ENCODE peak calls at places on chromosomes 4 and X, in six cellular contexts. P, R, E, J, K and S are unnamed samples.

GRCh38 chrX:45697591-45697990 is 496.9 kb upstream of the DIPK2B start:
- DNase-seq in J (no peak), E (peak; percentile 7), R (no peak), K (peak; percentile 90), P (peak; percentile 79), S (no peak)

GRCh38 chr4:41437264-41437566 is 100.7 kb upstream of the LIMCH1 start:
- DNase-seq in R (no peak), P (no peak), E (no peak), J (no peak), K (no peak), S (no peak)

GRCh38 chr4:120672558-120673147 is 249.9 kb downstream of the PRDM5 start:
- DNase-seq in K (no peak), P (no peak), J (no peak), E (no peak), R (no peak), S (no peak)

GRCh38 chr4:114286275-114286674 is 306.8 kb upstream of the ARSJ start:
- DNase-seq in K (peak; percentile 64), P (no peak), J (no peak), R (no peak), E (no peak), S (no peak)

GRCh38 chr4:40909363-40909876 is 159.7 kb downstream of the NSUN7 start:
- DNase-seq in R (no peak), P (peak; percentile 76), J (no peak), K (peak; percentile 82), E (no peak), S (peak; percentile 63)

GRCh38 chrX:47112316-47112954 is 32.1 kb downstream of the NDUFB11 start:
- DNase-seq in J (no peak), P (peak; percentile 29), R (no peak), E (no peak), K (no peak), S (no peak)

GRCh38 chr4:133137571-133137970 is 11.5 kb upstream of the PCDH10 start:
- DNase-seq in K (no peak), P (no peak), R (no peak), J (no peak), E (no peak), S (no peak)

GRCh38 chr4:53515076-53515475 is 76.2 kb downstream of the LNX1 start:
- DNase-seq in E (no peak), K (no peak), R (no peak), J (no peak), P (no peak), S (no peak)

GRCh38 chrX:94854251-94854650 is 1180.2 kb downstream of the FAM133A start:
- DNase-seq in K (no peak), J (no peak), E (no peak), R (no peak), P (no peak), S (no peak)

GRCh38 chr4:105137460-105137859 is 9.2 kb upstream of the TET2 start:
- DNase-seq in R (no peak), J (no peak), P (no peak), E (no peak), K (no peak), S (no peak)

GRCh38 chr4:83207497-83208105 is 77.0 kb downstream of the COQ2 start:
- DNase-seq in E (no peak), R (no peak), P (peak; percentile 93), K (peak; percentile 67), J (no peak), S (peak; percentile 34)

GRCh38 chr4:38015886-38016515 is 55.8 kb downstream of the PTTG2 start:
- DNase-seq in R (no peak), E (no peak), J (no peak), P (no peak), K (no peak), S (peak; percentile 5)

DNA sequence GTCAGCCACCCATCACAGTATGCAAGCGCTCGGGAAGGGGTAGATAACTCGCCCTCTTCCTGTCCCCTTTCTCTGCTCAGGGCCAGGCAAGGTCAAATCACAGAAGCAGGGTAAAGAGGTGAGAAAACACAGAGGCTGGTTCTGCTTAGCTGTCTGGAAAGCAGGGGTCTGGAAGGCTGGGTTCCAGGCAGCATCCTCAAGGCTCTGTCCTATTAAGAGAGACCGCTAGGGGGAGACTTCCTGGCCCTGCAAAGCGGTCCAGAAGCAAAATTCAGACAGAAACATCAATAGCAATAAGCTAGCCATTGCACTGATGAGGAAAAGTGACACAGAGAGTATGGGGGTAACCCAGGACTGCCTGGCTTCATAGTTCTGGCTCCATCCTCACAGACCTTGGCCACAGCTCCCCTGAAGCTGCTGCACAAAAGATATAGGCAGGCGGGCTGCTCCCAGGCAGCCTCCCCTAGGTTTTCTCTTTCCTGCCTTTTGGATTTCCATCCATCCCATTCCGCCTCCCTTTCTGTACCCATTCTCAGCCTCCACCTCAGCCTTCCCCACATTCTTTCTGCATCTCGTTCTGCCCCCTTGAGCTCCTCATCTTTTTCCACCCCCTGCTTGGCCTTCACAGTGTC is 308.5 kb downstream of the EVC2 start:
- DNase-seq in K (peak; percentile 38), J (no peak), P (peak; percentile 30), E (no peak), R (no peak), S (no peak)
- TF ChIP-seq CTCF in K (peak; percentile 64), J (peak; percentile 20), P (peak; percentile 66), E (peak; percentile 26), R (peak; percentile 28), S (peak; percentile 72)

DNA sequence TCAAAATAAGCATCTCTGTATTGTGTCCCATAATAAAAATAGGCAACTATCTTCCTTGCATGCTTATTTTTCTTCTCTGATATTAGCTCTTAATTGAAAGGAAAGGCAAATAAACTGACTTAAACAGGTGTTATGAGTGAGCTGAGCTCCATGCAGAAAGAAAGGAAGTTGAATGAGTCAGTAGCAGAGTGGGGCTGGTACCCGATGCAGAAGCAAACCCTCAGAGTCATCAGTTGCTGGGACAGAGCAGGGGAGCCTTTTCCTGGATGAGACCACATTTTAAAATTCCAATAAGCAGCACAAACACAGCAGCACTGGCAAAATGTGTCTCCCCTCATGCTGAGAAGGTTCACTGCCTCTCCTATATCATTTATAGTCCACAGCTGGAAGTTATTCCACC is 274.2 kb upstream of the PPARGC1A start:
- DNase-seq in J (no peak), E (no peak), R (no peak), K (peak; percentile 39), P (no peak), S (no peak)
- TF ChIP-seq CTCF in J (no peak), E (no peak), R (no peak), K (no peak), P (no peak), S (no peak)

DNA sequence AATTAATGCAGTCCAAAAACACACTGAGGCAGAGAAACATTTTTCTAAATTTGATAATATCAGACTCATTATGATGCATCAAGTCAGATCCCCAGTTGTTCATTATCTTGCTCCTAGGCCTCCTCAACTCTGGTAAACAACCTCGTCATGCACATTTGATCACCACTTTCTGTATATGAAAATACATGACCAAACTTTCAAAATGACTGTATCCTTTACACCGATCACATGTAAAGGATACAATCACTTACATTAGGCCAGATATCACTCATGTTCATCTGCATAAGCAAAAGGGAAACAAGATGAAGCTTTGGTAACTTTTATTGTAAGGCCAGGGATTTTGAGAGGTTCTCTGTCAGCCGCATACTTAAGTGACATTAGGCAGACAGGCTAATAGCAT is 99.4 kb upstream of the IL1RAPL1 start:
- DNase-seq in E (no peak), J (no peak), P (no peak), R (no peak), K (no peak), S (no peak)
- TF ChIP-seq CTCF in E (no peak), J (no peak), P (no peak), R (no peak), K (no peak), S (no peak)

GRCh38 chr4:29972121-29972520 is 748.0 kb upstream of the PCDH7 start:
- DNase-seq in J (no peak), R (no peak), E (no peak), K (peak; percentile 44), P (no peak), S (no peak)

GRCh38 chr4:29966386-29966785 is 753.8 kb upstream of the PCDH7 start:
- DNase-seq in R (no peak), E (no peak), K (no peak), J (no peak), P (no peak), S (no peak)

GRCh38 chr4:29970626-29971025 is 749.5 kb upstream of the PCDH7 start:
- DNase-seq in P (no peak), J (no peak), R (no peak), E (no peak), K (no peak), S (no peak)
- TF ChIP-seq CTCF in P (no peak), J (no peak), R (no peak), E (no peak), K (no peak), S (no peak)

GRCh38 chr4:74534936-74535335 is 90.0 kb downstream of the AREG start:
- DNase-seq in R (no peak), K (no peak), P (peak; percentile 36), E (no peak), J (no peak), S (no peak)

GRCh38 chr4:74537459-74537858 is 92.5 kb downstream of the AREG start:
- DNase-seq in J (no peak), R (no peak), E (no peak), K (no peak), P (peak; percentile 31), S (no peak)

GRCh38 chr4:74535471-74535870 is 90.5 kb downstream of the AREG start:
- DNase-seq in R (no peak), P (no peak), K (no peak), J (no peak), E (no peak), S (no peak)

GRCh38 chr4:74534121-74534520 is 89.2 kb downstream of the AREG start:
- DNase-seq in R (no peak), K (no peak), E (no peak), J (no peak), P (no peak), S (no peak)

GRCh38 chr4:74536557-74536956 is 91.6 kb downstream of the AREG start:
- DNase-seq in E (no peak), P (peak; percentile 61), K (no peak), R (no peak), J (no peak), S (no peak)
- TF ChIP-seq CTCF in E (no peak), P (peak; percentile 43), K (peak; percentile 26), R (no peak), J (no peak), S (no peak)

DNA sequence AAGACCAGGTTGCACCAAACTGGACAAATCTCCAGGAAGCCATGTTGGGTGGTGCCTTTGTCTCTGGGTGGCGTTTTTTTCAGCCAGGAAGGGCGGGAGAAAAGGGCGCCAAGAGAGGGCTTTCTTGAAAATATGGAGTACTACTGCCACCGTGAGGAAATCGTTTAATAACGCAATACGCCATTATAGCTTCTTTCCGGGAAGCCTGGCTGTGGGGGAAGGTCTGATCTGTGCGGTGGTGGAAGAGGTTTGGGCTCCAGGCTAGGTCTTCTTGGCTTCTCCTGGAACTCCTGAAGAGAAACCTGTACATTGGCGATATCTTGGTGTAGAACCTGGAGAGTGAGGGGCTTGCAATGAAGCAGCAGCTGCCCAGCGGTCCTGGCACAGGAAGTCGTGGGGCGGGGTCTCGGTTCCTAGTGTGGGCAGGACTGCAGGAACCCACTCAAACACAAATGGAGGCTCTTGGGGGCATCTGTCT is 202.7 kb downstream of the OR13H1 start:
- DNase-seq in E (peak; percentile 8), J (no peak), R (peak; percentile 23), P (peak; percentile 96), K (peak; percentile 86), S (peak; percentile 71)
- TF ChIP-seq CTCF in E (no peak), J (no peak), R (peak; percentile 61), P (peak; percentile 38), K (peak; percentile 64), S (peak; percentile 29)